ENCODE peak calls at places on chromosomes 6 and 20, in four cellular contexts. Z is cardiac muscle cell, S is AG04450, M is lower lobe of right lung. B is an unnamed sample. For H3K27me3, the result is how much of the 10 kb centered on the place peaks cover.

GRCh38 chr6:110534731-110535164 is 58.3 kb upstream of the SLC22A16 start:
- DNase-seq in M (no peak), Z (peak), S (no peak), B (no peak)

GRCh38 chr6:48109902-48110301 is 1.1 kb downstream of the PTCHD4 start:
- DNase-seq in Z (no peak), M (no peak), S (no peak), B (no peak)

GRCh38 chr6:43076928-43077809 is 1.1 kb downstream of the PTK7 start:
- DNase-seq in M (peak), Z (peak), S (no peak), B (peak)

GRCh38 chr6:45422541-45423110 is 44.9 kb upstream of the SUPT3H start:
- DNase-seq in S (no peak), M (peak), Z (peak), B (peak)

GRCh38 chr6:131946992-131947955 is 3.9 kb downstream of the CCN2 start:
- DNase-seq in S (peak), M (no peak), Z (peak), B (no peak)

GRCh38 chr6:99821164-99821563 is 172.9 kb downstream of the MCHR2 start:
- DNase-seq in M (no peak), S (no peak), Z (no peak), B (no peak)

GRCh38 chr20:57524511-57525176 is at the start of gene CTCFL:
- DNase-seq in M (no peak), S (no peak), Z (no peak), B (no peak)

GRCh38 chr6:108581932-108582500 is 21.3 kb downstream of the FOXO3 start:
- DNase-seq in S (no peak), Z (no peak), M (no peak), B (no peak)

GRCh38 chr6:105489213-105489525 is 86.3 kb upstream of the PREP start:
- DNase-seq in S (no peak), Z (no peak), M (no peak), B (no peak)

GRCh38 chr20:23350855-23351838 is 556 bp downstream of the NXT1 start:
- DNase-seq in Z (peak), M (peak), S (no peak), B (peak)

GRCh38 chr20:38725959-38726848 is 1.9 kb downstream of the SLC32A1 start:
- DNase-seq in S (no peak), Z (peak), M (no peak), B (peak)

GRCh38 chr6:139891471-139891870 is 517.0 kb upstream of the CITED2 start:
- DNase-seq in Z (no peak), M (no peak), S (peak), B (no peak)

GRCh38 chr6:166289181-166290061 is 18.8 kb downstream of the PRR18 start:
- DNase-seq in Z (no peak), M (no peak), S (no peak), B (no peak)

GRCh38 chr6:114144887-114145851 is 174.2 kb upstream of the HDAC2 start:
- DNase-seq in M (no peak), Z (no peak), S (no peak), B (no peak)

GRCh38 chr6:158514176-158514575 is 45.7 kb upstream of the TMEM181 start:
- DNase-seq in M (no peak), S (no peak), Z (no peak), B (no peak)

GRCh38 chr6:82179415-82179814 is 68.1 kb downstream of the IBTK start:
- DNase-seq in M (no peak), Z (no peak), S (no peak), B (no peak)

GRCh38 chr6:121539537-121539936 is 104.1 kb downstream of the GJA1 start:
- DNase-seq in S (no peak), M (no peak), Z (no peak), B (no peak)

GRCh38 chr20:22763257-22763906 is 179.0 kb upstream of the FOXA2 start:
- DNase-seq in Z (peak), M (no peak), S (no peak), B (no peak)

GRCh38 chr20:33992145-33992922 is 1.4 kb upstream of the RALY start:
- DNase-seq in S (no peak), Z (no peak), M (no peak), B (no peak)

GRCh38 chr6:16669227-16669626 is 92.0 kb downstream of the ATXN1 start:
- DNase-seq in Z (peak), S (no peak), M (no peak), B (no peak)

GRCh38 chr20:47466193-47466592 is 35.5 kb upstream of the NCOA3 start:
- DNase-seq in S (no peak), M (no peak), Z (peak), B (no peak)

GRCh38 chr6:142414462-142414861 is 112.7 kb downstream of the ADGRG6 start:
- DNase-seq in M (no peak), Z (no peak), S (no peak), B (no peak)

GRCh38 chr20:32536861-32537656 is 48.1 kb downstream of the NOL4L start:
- DNase-seq in M (peak), Z (no peak), S (no peak), B (no peak)

GRCh38 chr6:146543211-146543939 is at the start of gene RAB32:
- DNase-seq in S (peak), M (peak), Z (peak), B (no peak)

DNA sequence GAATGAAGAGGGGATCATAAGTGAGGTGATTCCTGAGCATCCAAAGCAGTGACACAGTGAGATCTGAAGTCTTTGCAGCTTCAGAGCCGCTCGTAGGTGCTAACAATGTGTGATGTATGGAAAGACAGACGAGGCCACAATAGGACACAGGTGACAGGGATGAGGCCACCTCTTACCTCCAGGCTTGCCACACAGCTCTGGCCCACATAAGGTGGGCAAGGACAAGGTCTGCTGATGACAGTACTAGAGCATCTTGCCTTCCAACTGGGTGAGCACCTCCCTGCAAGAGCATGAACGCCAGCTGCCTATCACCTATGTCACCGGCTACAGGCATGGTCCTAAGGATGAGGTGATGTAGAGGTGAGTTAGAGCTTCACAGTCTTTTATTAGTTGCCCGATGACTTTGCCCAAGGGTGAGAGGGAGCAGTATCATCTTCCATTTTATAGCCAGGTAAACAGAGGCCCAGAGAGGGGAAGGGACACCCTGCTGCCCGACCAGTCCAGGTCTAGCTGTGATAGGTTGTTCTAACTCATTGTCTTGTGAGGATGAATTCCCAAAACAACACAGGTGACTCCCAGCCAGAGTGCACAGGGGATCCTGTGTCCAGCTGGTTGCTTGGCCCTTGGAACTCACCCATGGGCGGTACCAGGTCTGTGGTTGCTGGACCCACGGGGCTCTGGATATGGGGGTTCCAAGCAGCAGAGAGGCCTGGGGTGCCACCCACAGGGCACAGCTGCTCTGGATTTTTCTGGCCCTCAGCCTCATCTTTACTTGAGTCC is 6.2 kb upstream of the TGM6 start:
- DNase-seq in S (no peak), M (no peak), Z (no peak), B (no peak)
- H3K27me3 ChIP-seq in S (under half), M (under half), Z (under half), B (under half)

GRCh38 chr6:70956451-70957283 is at the start of gene B3GAT2:
- DNase-seq in S (no peak), M (no peak), Z (peak), B (peak)

GRCh38 chr6:70955441-70956190 is 1.2 kb downstream of the B3GAT2 start:
- DNase-seq in M (peak), Z (peak), S (peak), B (peak)

GRCh38 chr6:70957284-70957617 is 391 bp upstream of the B3GAT2 start:
- DNase-seq in S (no peak), M (no peak), Z (peak), B (no peak)

GRCh38 chr6:70954750-70955149 is 2.1 kb downstream of the B3GAT2 start:
- DNase-seq in S (no peak), Z (no peak), M (no peak), B (no peak)

DNA sequence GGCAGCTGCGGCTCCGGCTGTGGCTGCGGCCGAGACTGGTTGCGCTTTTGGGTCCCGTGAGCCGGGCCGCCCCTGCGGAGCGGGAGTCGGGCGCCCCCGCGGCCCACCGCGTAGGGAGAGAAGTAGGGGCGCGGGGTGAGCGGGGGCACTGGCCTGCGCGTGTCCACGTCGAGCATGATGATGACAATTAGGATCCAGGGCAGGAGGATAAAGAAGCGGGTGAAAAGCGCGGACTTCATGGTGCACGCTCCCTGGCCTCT is 739 bp downstream of the B3GAT2 start:
- DNase-seq in S (no peak), Z (no peak), M (no peak), B (no peak)
- TF ChIP-seq CTCF in S (no peak), Z (no peak), M (peak), B (no peak)

GRCh38 chr20:51021067-51022025 is 1.6 kb downstream of the KCNG1 start:
- DNase-seq in S (no peak), Z (peak), M (no peak), B (no peak)
- H3K4me3 ChIP-seq in S (peak), Z (peak), M (no peak), B (no peak)

DNA sequence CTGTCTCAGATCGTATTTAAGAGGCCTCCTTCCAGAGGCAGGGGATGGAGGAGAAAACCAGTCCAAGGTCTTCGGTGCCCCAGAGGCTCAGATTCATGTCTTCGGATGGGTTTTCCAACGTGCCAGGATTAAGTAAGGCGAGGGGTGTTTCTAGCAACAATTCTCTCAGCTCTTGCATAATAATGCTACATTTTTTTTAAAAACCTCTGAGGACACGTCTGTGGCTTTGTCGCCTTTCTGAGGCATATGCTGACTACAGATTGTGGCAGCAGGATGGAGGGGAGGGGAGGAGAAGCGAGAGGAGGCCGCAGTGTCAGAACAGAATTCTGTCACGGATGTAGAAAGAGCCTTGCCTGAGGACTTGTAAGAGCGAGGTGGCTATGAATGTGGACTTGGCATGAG is 17.7 kb upstream of the CCDC167 start:
- DNase-seq in M (no peak), S (no peak), Z (no peak), B (no peak)
- H3K27me3 ChIP-seq in M (under half), S (under half), Z (under half), B (under half)

DNA sequence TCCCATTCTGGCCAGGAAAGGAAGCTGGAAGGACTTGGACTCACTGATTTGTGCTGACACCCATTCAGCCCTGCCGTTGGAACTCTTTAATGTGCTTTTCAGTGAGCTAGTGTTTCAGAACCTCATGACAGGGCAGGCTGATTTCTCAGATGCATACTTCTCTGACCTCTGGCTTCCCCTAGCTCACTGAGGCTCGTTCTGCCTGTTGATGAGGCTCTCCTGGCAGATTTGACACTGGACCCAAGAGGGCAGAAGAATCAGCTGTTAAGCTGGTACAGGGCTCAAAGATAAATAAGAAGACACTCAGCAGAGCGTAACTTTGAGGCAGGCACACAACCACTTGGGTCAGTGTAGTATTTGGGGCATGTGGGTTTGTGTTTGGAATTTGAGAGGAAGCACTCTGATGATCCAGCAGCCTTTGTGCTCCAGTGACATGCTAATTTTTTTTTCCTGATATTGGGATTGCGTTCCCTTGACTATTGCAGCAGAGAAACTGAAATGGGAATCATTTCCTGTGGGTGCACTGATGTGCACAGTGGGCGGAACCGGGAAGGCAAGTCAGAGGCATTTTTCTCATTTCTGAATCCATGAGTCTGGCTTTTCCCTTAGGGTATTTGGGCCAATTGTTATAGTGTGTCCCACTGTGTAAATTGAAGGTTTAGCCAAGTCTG is 80.2 kb downstream of the CARMIL1 start:
- DNase-seq in S (no peak), Z (peak), M (no peak), B (no peak)
- TF ChIP-seq CTCF in S (no peak), Z (no peak), M (no peak), B (no peak)

GRCh38 chr20:37407117-37407566 is 61.2 kb downstream of the SRC start:
- DNase-seq in M (no peak), Z (peak), S (no peak), B (no peak)

GRCh38 chr20:37408930-37409210 is 62.9 kb downstream of the SRC start:
- DNase-seq in M (no peak), Z (no peak), S (no peak), B (no peak)

GRCh38 chr20:37406010-37406998 is 60.4 kb downstream of the SRC start:
- DNase-seq in S (no peak), M (no peak), Z (peak), B (peak)

GRCh38 chr20:37408202-37408929 is 62.4 kb downstream of the SRC start:
- DNase-seq in S (no peak), Z (peak), M (no peak), B (peak)

GRCh38 chr20:37407573-37408002 is 61.6 kb downstream of the SRC start:
- DNase-seq in S (no peak), M (no peak), Z (peak), B (peak)
- H3K4me3 ChIP-seq in S (no peak), M (no peak), Z (no peak), B (no peak)

DNA sequence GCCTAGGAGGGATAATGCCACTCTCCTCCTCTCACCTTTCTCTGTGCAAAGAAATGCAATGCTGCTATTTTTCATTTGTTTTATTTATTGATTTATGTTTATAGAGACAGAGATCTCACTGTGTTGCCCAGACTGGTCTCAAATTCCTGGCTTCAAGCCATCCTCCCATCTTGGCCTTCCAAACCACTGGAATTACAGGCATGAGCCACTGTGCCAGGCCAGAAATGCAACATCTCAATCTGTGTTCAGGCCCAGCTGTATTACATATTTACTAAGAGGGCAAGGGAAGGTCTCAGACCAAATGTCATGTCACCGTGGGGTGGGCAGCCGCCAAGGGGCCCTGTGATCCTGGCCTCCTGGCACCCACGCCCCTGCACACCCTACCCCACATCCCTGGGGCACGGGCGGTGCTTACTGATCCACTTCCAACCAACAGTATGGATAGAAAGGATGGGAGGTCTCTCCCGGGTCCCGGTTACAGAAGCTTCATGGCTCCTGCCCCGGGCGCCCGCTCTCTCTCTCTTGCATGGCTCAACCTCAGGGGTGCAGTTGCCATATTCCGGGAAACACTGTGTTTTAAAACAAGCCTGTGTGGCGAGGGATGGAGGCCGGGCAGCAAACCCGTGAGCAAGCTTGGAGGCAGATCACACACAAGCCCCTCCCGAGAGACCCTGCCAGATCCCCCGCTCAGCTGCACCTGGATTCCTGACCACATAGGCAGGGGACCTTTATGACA is 111.8 kb downstream of the AGPAT4 start:
- DNase-seq in S (no peak), Z (peak), M (no peak), B (no peak)
- H3K27me3 ChIP-seq in S (under half), Z (under half), M (under half), B (under half)

GRCh38 chr6:138278326-138278725 is 60.0 kb upstream of the PBOV1 start:
- DNase-seq in M (no peak), Z (peak), S (no peak), B (peak)
- TF ChIP-seq CTCF in M (no peak), Z (peak), S (peak), B (peak)